ENCODE peak calls at places on chromosome 14, in seven cellular contexts. P is NCI-H774; O is stimulated activated CD8-positive, alpha-beta memory T cell treated with anti-CD3 and anti-CD28 coated beads, Interleukin-4, amount 100 ng/mL, for 4 hours; V is left lung; N is HFF-Myc; C is T-helper 9 cell; U is stimulated activated naive B cell treated with anti-CD40 and anti-IgM and Interleukin-4, amounts not matched to agents 10 μg/mL and 1 μg/mL and 100 μg/mL, for 72 hours. L is an unnamed sample.

GRCh38 chr14:74401504-74402241 is 24.3 kb downstream of the SYNDIG1L start:
- DNase-seq in P (no peak), O (peak), V (peak), N (no peak), C (peak), U (peak), L (no peak)

GRCh38 chr14:71923471-71923870 is 8.8 kb upstream of the RGS6 start:
- DNase-seq in P (no peak), O (no peak), V (no peak), N (no peak), C (no peak), U (no peak), L (no peak)

GRCh38 chr14:89477391-89477790 is 60.4 kb upstream of the FOXN3 start:
- DNase-seq in P (no peak), O (no peak), V (no peak), N (no peak), C (no peak), U (no peak), L (no peak)

GRCh38 chr14:71212683-71213107 is 305.4 kb downstream of the PCNX1 start:
- DNase-seq in P (no peak), O (no peak), V (no peak), N (no peak), C (no peak), U (no peak), L (no peak)

GRCh38 chr14:58488550-58488949 is 61.0 kb downstream of the KIAA0586 start:
- DNase-seq in P (no peak), O (no peak), V (no peak), N (peak), C (no peak), U (no peak), L (no peak)

GRCh38 chr14:81303258-81303935 is 82.6 kb upstream of the GTF2A1 start:
- DNase-seq in P (peak), O (no peak), V (peak), N (no peak), C (no peak), U (peak), L (no peak)

GRCh38 chr14:104429291-104429861 is 150.2 kb upstream of the C14orf180 start:
- DNase-seq in P (no peak), O (no peak), V (no peak), N (no peak), C (no peak), U (no peak), L (no peak)

GRCh38 chr14:75430106-75430505 is 2.3 kb downstream of the JDP2 start:
- DNase-seq in P (no peak), O (no peak), V (no peak), N (no peak), C (no peak), U (no peak), L (no peak)

GRCh38 chr14:92785601-92786426 is 8.3 kb upstream of the GOLGA5 start:
- DNase-seq in P (no peak), O (no peak), V (peak), N (peak), C (no peak), U (no peak), L (no peak)

GRCh38 chr14:47675489-47676300 is at the start of gene MDGA2:
- DNase-seq in P (no peak), O (no peak), V (no peak), N (no peak), C (no peak), U (no peak), L (no peak)

GRCh38 chr14:75234173-75234855 is 44.3 kb upstream of the FOS start:
- DNase-seq in P (no peak), O (no peak), V (peak), N (no peak), C (no peak), U (no peak), L (no peak)

GRCh38 chr14:79703209-79703608 is 508.1 kb downstream of the DIO2 start:
- DNase-seq in P (no peak), O (no peak), V (no peak), N (no peak), C (no peak), U (no peak), L (no peak)

GRCh38 chr14:37585101-37585479 is 10.0 kb downstream of the FOXA1 start:
- DNase-seq in P (peak), O (no peak), V (no peak), N (no peak), C (no peak), U (no peak), L (no peak)

GRCh38 chr14:81200041-81200440 is 20.7 kb downstream of the GTF2A1 start:
- DNase-seq in P (no peak), O (no peak), V (no peak), N (no peak), C (no peak), U (no peak), L (no peak)

GRCh38 chr14:77259025-77259715 is 11.8 kb downstream of the NGB start:
- DNase-seq in P (no peak), O (no peak), V (no peak), N (no peak), C (no peak), U (no peak), L (no peak)

GRCh38 chr14:92490239-92490959 is 23.2 kb upstream of the RIN3 start:
- DNase-seq in P (no peak), O (no peak), V (no peak), N (no peak), C (no peak), U (no peak), L (no peak)

GRCh38 chr14:88104710-88105109 is 99.8 kb downstream of the GPR65 start:
- DNase-seq in P (no peak), O (no peak), V (no peak), N (no peak), C (no peak), U (no peak), L (no peak)

GRCh38 chr14:100590726-100591452 is 3.7 kb upstream of the BEGAIN start:
- DNase-seq in P (no peak), O (no peak), V (peak), N (no peak), C (no peak), U (no peak), L (no peak)

GRCh38 chr14:102071283-102071998 is 15.4 kb downstream of the HSP90AA1 start:
- DNase-seq in P (no peak), O (no peak), V (no peak), N (no peak), C (no peak), U (no peak), L (no peak)

GRCh38 chr14:53391156-53391555 is 238.0 kb upstream of the DDHD1 start:
- DNase-seq in P (no peak), O (no peak), V (no peak), N (peak), C (no peak), U (no peak), L (no peak)

GRCh38 chr14:69625299-69626131 is 14.1 kb downstream of the SUSD6 start:
- DNase-seq in P (no peak), O (peak), V (peak), N (no peak), C (peak), U (peak), L (no peak)

GRCh38 chr14:28830115-28830534 is 63.5 kb downstream of the FOXG1 start:
- DNase-seq in P (no peak), O (no peak), V (no peak), N (no peak), C (no peak), U (no peak), L (no peak)

GRCh38 chr14:106802413-106803364 is 1276.3 kb downstream of the TMEM121 start:
- DNase-seq in P (peak), O (no peak), V (no peak), N (no peak), C (no peak), U (no peak), L (no peak)

GRCh38 chr14:65492277-65492676 is 79.7 kb downstream of the FUT8 start:
- DNase-seq in P (no peak), O (no peak), V (no peak), N (no peak), C (no peak), U (no peak), L (no peak)

GRCh38 chr14:38107216-38107631 is 100.5 kb upstream of the SSTR1 start:
- DNase-seq in P (no peak), O (no peak), V (no peak), N (no peak), C (no peak), U (peak), L (no peak)